ENCODE peak calls at places on chromosomes 16 and 17, in four cellular contexts. One of them, this sample, is unnamed.

GRCh38 chr17:20293501-20293900 is 173.8 kb downstream of the LGALS9B start:
- DNase-seq in NB4: no peak
- DNase-seq in tibial nerve: no peak
- DNase-seq in dorsolateral prefrontal cortex: no peak
- DNase-seq in this sample: peak

GRCh38 chr17:27666831-27667560 is 36.0 kb downstream of the LGALS9 start:
- DNase-seq in tibial nerve: no peak
- DNase-seq in dorsolateral prefrontal cortex: no peak
- DNase-seq in NB4: no peak
- DNase-seq in this sample: no peak

GRCh38 chr16:75081179-75081859 is 35.3 kb downstream of the LDHD start:
- DNase-seq in dorsolateral prefrontal cortex: no peak
- DNase-seq in NB4: peak
- DNase-seq in tibial nerve: no peak
- DNase-seq in this sample: no peak

GRCh38 chr17:40666366-40666765 is 1.4 kb upstream of the KRT222 start:
- DNase-seq in dorsolateral prefrontal cortex: no peak
- DNase-seq in NB4: no peak
- DNase-seq in tibial nerve: no peak
- DNase-seq in this sample: no peak

GRCh38 chr16:35011-35775 is 18.2 kb downstream of the POLR3K start:
- DNase-seq in tibial nerve: no peak
- DNase-seq in NB4: peak
- DNase-seq in dorsolateral prefrontal cortex: peak
- DNase-seq in this sample: no peak

GRCh38 chr16:83581082-83581481 is 226.7 kb upstream of the HSBP1 start:
- DNase-seq in tibial nerve: no peak
- DNase-seq in dorsolateral prefrontal cortex: no peak
- DNase-seq in NB4: no peak
- DNase-seq in this sample: no peak

GRCh38 chr17:76820523-76820922 is 47.7 kb upstream of the MGAT5B start:
- DNase-seq in tibial nerve: no peak
- DNase-seq in dorsolateral prefrontal cortex: no peak
- DNase-seq in NB4: no peak
- DNase-seq in this sample: no peak

GRCh38 chr17:13544292-13544691 is 57.4 kb downstream of the HS3ST3A1 start:
- DNase-seq in tibial nerve: no peak
- DNase-seq in dorsolateral prefrontal cortex: peak
- DNase-seq in NB4: no peak
- DNase-seq in this sample: peak

GRCh38 chr17:66054242-66054641 is 137.7 kb downstream of the CEP112 start:
- DNase-seq in NB4: no peak
- DNase-seq in tibial nerve: no peak
- DNase-seq in dorsolateral prefrontal cortex: no peak
- DNase-seq in this sample: no peak

GRCh38 chr17:732788-733720 is 658 bp downstream of the TLCD3A start:
- DNase-seq in tibial nerve: no peak
- DNase-seq in dorsolateral prefrontal cortex: peak
- DNase-seq in NB4: peak
- DNase-seq in this sample: no peak

GRCh38 chr17:66032082-66032712 is 159.7 kb downstream of the CEP112 start:
- DNase-seq in NB4: no peak
- DNase-seq in dorsolateral prefrontal cortex: no peak
- DNase-seq in tibial nerve: no peak
- DNase-seq in this sample: no peak

GRCh38 chr17:61157246-61157887 is 242.3 kb upstream of the TBX2 start:
- DNase-seq in tibial nerve: no peak
- DNase-seq in NB4: no peak
- DNase-seq in dorsolateral prefrontal cortex: peak
- DNase-seq in this sample: no peak

GRCh38 chr17:71327376-71328059 is 793.3 kb upstream of the SOX9 start:
- DNase-seq in NB4: no peak
- DNase-seq in dorsolateral prefrontal cortex: no peak
- DNase-seq in tibial nerve: no peak
- DNase-seq in this sample: no peak

GRCh38 chr17:6347776-6348175 is 87.1 kb downstream of the AIPL1 start:
- DNase-seq in dorsolateral prefrontal cortex: no peak
- DNase-seq in NB4: no peak
- DNase-seq in tibial nerve: no peak
- DNase-seq in this sample: peak

GRCh38 chr17:69761011-69761410 is 314.0 kb upstream of the KCNJ16 start:
- DNase-seq in dorsolateral prefrontal cortex: no peak
- DNase-seq in NB4: no peak
- DNase-seq in tibial nerve: no peak
- DNase-seq in this sample: no peak

GRCh38 chr17:42618442-42619150 is 9.1 kb downstream of the TUBG1 start:
- DNase-seq in tibial nerve: no peak
- DNase-seq in NB4: peak
- DNase-seq in dorsolateral prefrontal cortex: peak
- DNase-seq in this sample: no peak

GRCh38 chr16:48099455-48099854 is 56.3 kb downstream of the ABCC12 start:
- DNase-seq in tibial nerve: no peak
- DNase-seq in dorsolateral prefrontal cortex: no peak
- DNase-seq in NB4: no peak
- DNase-seq in this sample: no peak

GRCh38 chr16:75754126-75754525 is 27.8 kb upstream of the CPHXL start:
- DNase-seq in dorsolateral prefrontal cortex: no peak
- DNase-seq in NB4: no peak
- DNase-seq in tibial nerve: no peak
- DNase-seq in this sample: no peak

GRCh38 chr16:20768121-20768520 is 4.3 kb downstream of the ACSM3 start:
- DNase-seq in tibial nerve: no peak
- DNase-seq in dorsolateral prefrontal cortex: no peak
- DNase-seq in NB4: no peak
- DNase-seq in this sample: no peak

GRCh38 chr17:63406689-63407330 is 39.3 kb downstream of the CYB561 start:
- DNase-seq in dorsolateral prefrontal cortex: peak
- DNase-seq in NB4: peak
- DNase-seq in tibial nerve: peak
- DNase-seq in this sample: peak

GRCh38 chr16:27138257-27138656 is 65.1 kb upstream of the KDM8 start:
- DNase-seq in tibial nerve: no peak
- DNase-seq in dorsolateral prefrontal cortex: no peak
- DNase-seq in NB4: no peak
- DNase-seq in this sample: no peak

GRCh38 chr17:77637807-77638182 is 320.7 kb upstream of the TNRC6C start:
- DNase-seq in tibial nerve: no peak
- DNase-seq in dorsolateral prefrontal cortex: peak
- DNase-seq in NB4: no peak
- DNase-seq in this sample: no peak

GRCh38 chr16:12311887-12312286 is 335.4 kb downstream of the SNX29 start:
- DNase-seq in dorsolateral prefrontal cortex: no peak
- DNase-seq in NB4: no peak
- DNase-seq in tibial nerve: no peak
- DNase-seq in this sample: no peak

GRCh38 chr17:72561680-72562079 is 440.9 kb downstream of the SOX9 start:
- DNase-seq in tibial nerve: no peak
- DNase-seq in NB4: no peak
- DNase-seq in dorsolateral prefrontal cortex: no peak
- DNase-seq in this sample: no peak

GRCh38 chr17:74604748-74605147 is 12.7 kb upstream of the CD300LD start:
- DNase-seq in tibial nerve: no peak
- DNase-seq in dorsolateral prefrontal cortex: no peak
- DNase-seq in NB4: no peak
- DNase-seq in this sample: no peak

GRCh38 chr16:46899443-46900143 is 15.4 kb downstream of the GPT2 start:
- DNase-seq in NB4: peak
- DNase-seq in dorsolateral prefrontal cortex: no peak
- DNase-seq in tibial nerve: no peak
- DNase-seq in this sample: no peak

GRCh38 chr17:14741516-14741915 is 440.6 kb downstream of the HS3ST3B1 start:
- DNase-seq in NB4: no peak
- DNase-seq in tibial nerve: no peak
- DNase-seq in dorsolateral prefrontal cortex: no peak
- DNase-seq in this sample: no peak

GRCh38 chr17:30176845-30177244 is 58.7 kb downstream of the SLC6A4 start:
- DNase-seq in dorsolateral prefrontal cortex: no peak
- DNase-seq in NB4: no peak
- DNase-seq in tibial nerve: no peak
- DNase-seq in this sample: no peak

GRCh38 chr17:37792787-37793186 is 47.9 kb upstream of the HNF1B start:
- DNase-seq in dorsolateral prefrontal cortex: no peak
- DNase-seq in tibial nerve: no peak
- DNase-seq in NB4: no peak
- DNase-seq in this sample: no peak

GRCh38 chr16:54519161-54519685 is 232.6 kb upstream of the IRX3 start:
- DNase-seq in NB4: no peak
- DNase-seq in dorsolateral prefrontal cortex: no peak
- DNase-seq in tibial nerve: no peak
- DNase-seq in this sample: no peak
- H3K4me3 ChIP-seq in NB4: no peak
- H3K4me3 ChIP-seq in dorsolateral prefrontal cortex: no peak
- H3K4me3 ChIP-seq in tibial nerve: no peak
- H3K4me3 ChIP-seq in this sample: no peak

GRCh38 chr17:34579017-34579946 is at the start of gene TMEM132E:
- DNase-seq in dorsolateral prefrontal cortex: peak
- DNase-seq in NB4: no peak
- DNase-seq in tibial nerve: no peak
- DNase-seq in this sample: no peak
- H3K4me3 ChIP-seq in dorsolateral prefrontal cortex: peak
- H3K4me3 ChIP-seq in NB4: no peak
- H3K4me3 ChIP-seq in tibial nerve: peak
- H3K4me3 ChIP-seq in this sample: peak

DNA sequence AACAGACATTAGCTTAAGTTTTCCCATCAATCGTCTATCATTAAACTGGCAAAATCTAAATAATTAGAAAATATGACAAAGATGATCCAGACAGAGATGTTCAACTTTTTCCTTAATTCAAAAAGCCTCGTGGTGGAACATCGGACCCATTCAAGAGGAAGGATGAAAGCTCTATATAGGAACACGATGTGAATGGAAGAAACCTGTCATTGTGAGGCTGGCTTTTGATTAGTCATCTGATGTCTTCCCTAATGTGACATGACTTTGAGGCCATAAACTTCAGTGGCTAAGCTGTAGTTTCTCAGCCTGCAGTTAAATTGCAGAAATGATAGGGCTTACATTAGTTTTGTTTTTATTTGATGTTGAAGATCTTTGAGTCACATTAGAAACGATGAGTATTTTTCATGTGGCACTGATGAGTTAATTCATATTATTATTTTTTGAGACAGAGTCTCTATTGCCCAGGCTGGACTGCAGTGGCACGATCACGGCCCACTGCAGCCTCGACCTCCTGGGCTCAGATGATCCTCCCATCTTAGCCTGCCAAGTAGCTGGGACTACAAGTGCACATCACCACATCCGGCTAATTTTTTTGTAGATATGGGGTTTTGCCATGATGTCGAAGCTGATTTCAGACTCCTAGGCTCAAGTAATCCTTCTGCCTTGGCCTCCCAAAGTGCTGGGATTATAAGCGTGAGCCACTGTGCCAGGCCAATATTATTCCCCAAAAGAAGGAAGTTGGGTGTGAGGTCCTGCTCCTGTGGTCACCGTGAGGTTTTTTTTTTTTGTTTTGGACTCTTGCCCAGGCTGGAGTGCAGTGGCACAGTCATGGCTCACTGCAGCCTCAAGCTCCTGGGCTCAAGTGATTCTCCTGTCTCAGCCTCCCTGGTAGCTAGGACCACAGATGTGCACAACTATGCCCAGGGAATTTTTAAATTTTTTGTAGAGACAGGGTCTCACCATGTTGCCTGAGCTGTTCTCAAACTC is 1.3 kb downstream of the AMZ2 start:
- DNase-seq in NB4: peak
- DNase-seq in tibial nerve: no peak
- DNase-seq in dorsolateral prefrontal cortex: no peak
- DNase-seq in this sample: no peak
- H3K4me3 ChIP-seq in NB4: peak
- H3K4me3 ChIP-seq in tibial nerve: peak
- H3K4me3 ChIP-seq in dorsolateral prefrontal cortex: peak
- H3K4me3 ChIP-seq in this sample: no peak

GRCh38 chr17:48556534-48557401 is 11.9 kb upstream of the HOXB2 start:
- DNase-seq in dorsolateral prefrontal cortex: no peak
- DNase-seq in tibial nerve: no peak
- DNase-seq in NB4: no peak
- DNase-seq in this sample: no peak
- H3K4me3 ChIP-seq in dorsolateral prefrontal cortex: no peak
- H3K4me3 ChIP-seq in tibial nerve: no peak
- H3K4me3 ChIP-seq in NB4: no peak
- H3K4me3 ChIP-seq in this sample: no peak

DNA sequence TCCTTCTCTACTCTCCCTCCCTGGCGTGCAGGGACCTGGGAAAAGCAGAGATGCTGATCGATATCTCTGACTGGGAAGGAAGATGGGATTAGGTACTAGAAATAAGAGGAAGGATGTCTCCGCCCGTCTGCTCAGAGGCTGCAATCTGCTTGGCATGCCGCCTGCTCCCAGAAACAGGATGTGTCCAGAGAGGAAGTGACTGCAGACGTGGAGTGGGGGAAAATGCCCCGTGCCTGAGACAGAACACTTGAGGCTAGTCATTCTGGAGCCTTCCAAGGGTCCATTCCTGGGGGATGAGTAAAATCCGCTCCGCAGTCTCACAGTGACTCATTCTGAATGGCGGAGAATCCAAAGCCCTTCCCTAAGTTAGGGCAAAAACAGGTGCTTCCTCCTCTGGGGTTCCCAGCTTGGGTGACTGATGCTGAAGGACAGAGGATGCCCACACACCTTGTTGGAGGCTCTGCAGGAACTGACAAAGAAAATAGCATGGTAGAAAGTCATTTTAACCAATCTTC is 45.0 kb upstream of the SMURF2 start:
- DNase-seq in tibial nerve: peak
- DNase-seq in NB4: peak
- DNase-seq in dorsolateral prefrontal cortex: peak
- DNase-seq in this sample: peak
- H3K4me3 ChIP-seq in tibial nerve: no peak
- H3K4me3 ChIP-seq in NB4: no peak
- H3K4me3 ChIP-seq in dorsolateral prefrontal cortex: no peak
- H3K4me3 ChIP-seq in this sample: no peak

GRCh38 chr16:87457051-87457611 is 35.7 kb downstream of the ZCCHC14 start:
- DNase-seq in tibial nerve: no peak
- DNase-seq in NB4: no peak
- DNase-seq in dorsolateral prefrontal cortex: no peak
- DNase-seq in this sample: no peak

GRCh38 chr16:87459027-87459426 is 33.8 kb downstream of the ZCCHC14 start:
- DNase-seq in NB4: no peak
- DNase-seq in tibial nerve: no peak
- DNase-seq in dorsolateral prefrontal cortex: no peak
- DNase-seq in this sample: no peak

GRCh38 chr16:87457724-87458423 is 35.0 kb downstream of the ZCCHC14 start:
- DNase-seq in NB4: peak
- DNase-seq in dorsolateral prefrontal cortex: no peak
- DNase-seq in tibial nerve: no peak
- DNase-seq in this sample: no peak

GRCh38 chr16:87459833-87460232 is 33.0 kb downstream of the ZCCHC14 start:
- DNase-seq in NB4: no peak
- DNase-seq in dorsolateral prefrontal cortex: no peak
- DNase-seq in tibial nerve: no peak
- DNase-seq in this sample: no peak

GRCh38 chr16:87458424-87458915 is 34.4 kb downstream of the ZCCHC14 start:
- DNase-seq in NB4: no peak
- DNase-seq in dorsolateral prefrontal cortex: no peak
- DNase-seq in tibial nerve: no peak
- DNase-seq in this sample: no peak
- H3K4me3 ChIP-seq in NB4: no peak
- H3K4me3 ChIP-seq in dorsolateral prefrontal cortex: no peak
- H3K4me3 ChIP-seq in tibial nerve: no peak
- H3K4me3 ChIP-seq in this sample: no peak

This sample was measured in lower leg skin.